ENCODE peak calls at places on chromosomes 13 and 19, in eight cellular contexts. A is naive B cell, O is caudate nucleus, R is AG09319, E is AG10803, D is T follicular helper cell, B is HEK293T, V is fibroblast of lung. U is an unnamed sample.

GRCh38 chr19:5988520-5989387 is 10.8 kb upstream of the RANBP3 start:
- DNase-seq in A (no peak), O (no peak), R (no peak), E (no peak), D (no peak), B (no peak), V (peak), U (no peak)

GRCh38 chr19:50663280-50663790 is 14.1 kb downstream of the C19orf81 start:
- DNase-seq in A (no peak), O (no peak), R (no peak), E (no peak), D (no peak), B (no peak), V (no peak), U (no peak)

GRCh38 chr13:21232196-21232595 is 55.7 kb downstream of the MRPL57 start:
- DNase-seq in A (no peak), O (no peak), R (peak), E (peak), D (no peak), B (no peak), V (peak), U (peak)

GRCh38 chr19:54430306-54431254 is 15.3 kb downstream of the TTYH1 start:
- DNase-seq in A (peak), O (peak), R (no peak), E (no peak), D (peak), B (peak), V (peak), U (peak)

GRCh38 chr13:103104340-103104739 is 38.1 kb upstream of the SLC10A2 start:
- DNase-seq in A (no peak), O (no peak), R (no peak), E (no peak), D (no peak), B (no peak), V (no peak), U (no peak)

GRCh38 chr13:71866173-71867091 is 572 bp downstream of the DACH1 start:
- DNase-seq in A (no peak), O (peak), R (no peak), E (no peak), D (no peak), B (no peak), V (peak), U (no peak)

GRCh38 chr13:84658881-84659661 is 776.8 kb upstream of the SLITRK1 start:
- DNase-seq in A (no peak), O (no peak), R (no peak), E (peak), D (no peak), B (no peak), V (peak), U (no peak)

GRCh38 chr19:54449701-54450069 is 686 bp downstream of the LENG8 start:
- DNase-seq in A (no peak), O (no peak), R (no peak), E (no peak), D (no peak), B (no peak), V (peak), U (no peak)

GRCh38 chr13:43946281-43946680 is 66.6 kb downstream of the LACC1 start:
- DNase-seq in A (no peak), O (no peak), R (no peak), E (no peak), D (no peak), B (no peak), V (no peak), U (no peak)

GRCh38 chr19:55115446-55116065 is 1.9 kb downstream of the PPP1R12C start:
- DNase-seq in A (no peak), O (no peak), R (no peak), E (no peak), D (no peak), B (no peak), V (no peak), U (no peak)

GRCh38 chr13:71721117-71721516 is 145.9 kb downstream of the DACH1 start:
- DNase-seq in A (no peak), O (no peak), R (no peak), E (no peak), D (no peak), B (no peak), V (no peak), U (no peak)

GRCh38 chr13:81745391-81745790 is 1404.5 kb upstream of the SPRY2 start:
- DNase-seq in A (no peak), O (no peak), R (no peak), E (no peak), D (no peak), B (no peak), V (no peak), U (no peak)

GRCh38 chr13:60758637-60759036 is 361.6 kb downstream of the TDRD3 start:
- DNase-seq in A (no peak), O (no peak), R (no peak), E (no peak), D (no peak), B (no peak), V (no peak), U (no peak)

GRCh38 chr13:76009491-76009890 is 373.4 kb downstream of the LMO7 start:
- DNase-seq in A (no peak), O (no peak), R (no peak), E (no peak), D (no peak), B (no peak), V (peak), U (no peak)

GRCh38 chr13:48853381-48854102 is 122.2 kb upstream of the FNDC3A start:
- DNase-seq in A (no peak), O (no peak), R (no peak), E (peak), D (no peak), B (no peak), V (peak), U (no peak)

GRCh38 chr13:26247608-26248007 is 6.3 kb upstream of the CDK8 start:
- DNase-seq in A (no peak), O (no peak), R (no peak), E (no peak), D (no peak), B (no peak), V (no peak), U (no peak)

GRCh38 chr19:11191273-11191755 is 6.0 kb downstream of the KANK2 start:
- DNase-seq in A (no peak), O (no peak), R (no peak), E (peak), D (no peak), B (peak), V (peak), U (no peak)

GRCh38 chr19:45235485-45235884 is 9.7 kb downstream of the EXOC3L2 start:
- DNase-seq in A (no peak), O (no peak), R (no peak), E (no peak), D (no peak), B (no peak), V (no peak), U (no peak)

GRCh38 chr13:35765387-35765786 is 288.9 kb upstream of the MAB21L1 start:
- DNase-seq in A (no peak), O (no peak), R (no peak), E (peak), D (no peak), B (no peak), V (no peak), U (no peak)

GRCh38 chr13:105518086-105518485 is 1017.4 kb downstream of the EFNB2 start:
- DNase-seq in A (no peak), O (no peak), R (no peak), E (peak), D (no peak), B (no peak), V (no peak), U (no peak)

GRCh38 chr13:75426421-75426820 is 55.5 kb downstream of the TBC1D4 start:
- DNase-seq in A (no peak), O (no peak), R (no peak), E (no peak), D (no peak), B (no peak), V (no peak), U (no peak)